ENCODE peak calls at places on chromosomes 6 and 20, in four cellular contexts. Q, J, Z and I are unnamed samples.

GRCh38 chr6:44575644-44576043 is 188.1 kb downstream of the CDC5L start:
- DNase-seq in J (no peak), Q (no peak), Z (no peak), I (no peak)

GRCh38 chr20:50003253-50003656 is 20.5 kb downstream of the SNAI1 start:
- DNase-seq in Q (peak; percentile 77), J (no peak), Z (no peak), I (no peak)

GRCh38 chr6:14286144-14286543 is 168.6 kb downstream of the CD83 start:
- DNase-seq in J (no peak), Q (peak; percentile 66), Z (no peak), I (peak; percentile 3)

GRCh38 chr6:140541288-140541687 is 1166.8 kb upstream of the CITED2 start:
- DNase-seq in J (no peak), Z (no peak), Q (no peak), I (no peak)

GRCh38 chr6:111113731-111114438 is 26.6 kb downstream of the SLC16A10 start:
- DNase-seq in Z (no peak), Q (no peak), J (no peak), I (peak; percentile 46)

GRCh38 chr6:117810269-117810668 is 96.8 kb upstream of the SLC35F1 start:
- DNase-seq in J (no peak), Z (no peak), Q (no peak), I (no peak)

GRCh38 chr20:18645196-18645745 is 57.4 kb downstream of the DTD1 start:
- DNase-seq in J (no peak), Z (no peak), Q (no peak), I (no peak)

GRCh38 chr6:79756496-79756895 is 125.4 kb downstream of the SH3BGRL2 start:
- DNase-seq in Q (no peak), Z (no peak), J (no peak), I (no peak)

GRCh38 chr6:27452496-27452897 is 20.4 kb downstream of the ZNF184 start:
- DNase-seq in J (no peak), Q (no peak), Z (no peak), I (no peak)

GRCh38 chr20:63025534-63026331 is 19.0 kb upstream of the BHLHE23 start:
- DNase-seq in Q (no peak), J (no peak), Z (peak; percentile 60), I (peak; percentile 67)

GRCh38 chr6:29014729-29015608 is 9.9 kb upstream of the ZNF311 start:
- DNase-seq in Q (no peak), Z (no peak), J (no peak), I (no peak)

GRCh38 chr6:145080651-145081050 is 654.7 kb downstream of the EPM2A start:
- DNase-seq in Z (no peak), Q (no peak), J (no peak), I (no peak)

GRCh38 chr20:23625236-23625964 is 12.4 kb downstream of the CST3 start:
- DNase-seq in Q (no peak), Z (no peak), J (no peak), I (no peak)

GRCh38 chr20:25750765-25751696 is 54.4 kb upstream of the ZNF337 start:
- DNase-seq in Q (no peak), Z (peak; percentile 57), J (no peak), I (no peak)

GRCh38 chr6:166604328-166604727 is 17.9 kb upstream of the RAMACL start:
- DNase-seq in J (no peak), Q (no peak), Z (no peak), I (no peak)

GRCh38 chr20:57137676-57138075 is 128.8 kb downstream of the BMP7 start:
- DNase-seq in Q (no peak), J (no peak), Z (no peak), I (peak; percentile 85)

GRCh38 chr20:62708591-62709536 is at the start of gene NTSR1:
- DNase-seq in Z (no peak), Q (no peak), J (no peak), I (no peak)

GRCh38 chr20:1397710-1398109 is 4.9 kb upstream of the FKBP1A start:
- DNase-seq in J (no peak), Q (no peak), Z (no peak), I (peak; percentile 15)

GRCh38 chr6:105799051-105799450 is 287.1 kb upstream of the PRDM1 start:
- DNase-seq in Q (no peak), J (no peak), Z (no peak), I (no peak)

GRCh38 chr6:162533009-162533400 is 194.6 kb downstream of the PRKN start:
- DNase-seq in Z (no peak), J (no peak), Q (no peak), I (no peak)